ENCODE peak calls at places on chromosomes 6 and 20, in seven cellular contexts. H, W, Y, S, D, K and B are unnamed samples.
A peak's percentile ranks its signal among the peaks of the same experiment; 100 is the strongest.

GRCh38 chr6:48423640-48424365 is 312.8 kb upstream of the PTCHD4 start:
- DNase-seq in H (peak; percentile 17), S (no peak), K (no peak), W (no peak), D (no peak), Y (peak; percentile 65), B (no peak)

GRCh38 chr6:34301408-34301807 is 52.6 kb upstream of the SMIM29 start:
- DNase-seq in S (no peak), W (no peak), D (no peak), K (no peak), Y (peak; percentile 94), H (peak; percentile 77), B (no peak)

GRCh38 chr6:128518531-128519131 is 1.8 kb downstream of the PTPRK start:
- DNase-seq in K (no peak), H (no peak), D (no peak), S (no peak), W (no peak), Y (no peak), B (no peak)

GRCh38 chr6:43016935-43017334 is 2.9 kb downstream of the KLHDC3 start:
- DNase-seq in W (no peak), H (no peak), S (no peak), K (no peak), D (no peak), Y (no peak), B (no peak)

GRCh38 chr20:63628246-63628975 is 1.5 kb upstream of the GMEB2 start:
- DNase-seq in W (no peak), S (no peak), D (no peak), K (peak; percentile 67), H (no peak), Y (peak; percentile 62), B (no peak)

GRCh38 chr20:5065489-5066383 is 54.0 kb downstream of the PCNA start:
- DNase-seq in W (no peak), H (peak; percentile 94), S (no peak), Y (peak; percentile 97), D (peak; percentile 32), K (peak; percentile 99), B (no peak)

GRCh38 chr6:148608211-148608951 is 138.4 kb upstream of the UST start:
- DNase-seq in Y (peak; percentile 19), W (no peak), K (peak; percentile 24), S (no peak), H (peak; percentile 42), D (peak; percentile 45), B (no peak)

GRCh38 chr6:16841241-16841640 is 80.0 kb upstream of the ATXN1 start:
- DNase-seq in S (no peak), D (peak; percentile 17), W (no peak), H (no peak), K (peak; percentile 90), Y (peak; percentile 7), B (no peak)

GRCh38 chr20:32762754-32763201 is 593 bp downstream of the DNMT3B start:
- DNase-seq in Y (no peak), S (no peak), K (peak; percentile 4), D (peak; percentile 49), W (no peak), H (peak; percentile 27), B (no peak)

GRCh38 chr6:170006524-170007467 is 255.4 kb downstream of the ERMARD start:
- DNase-seq in K (peak; percentile 88), D (peak; percentile 95), Y (no peak), H (no peak), W (peak; percentile 96), S (peak; percentile 86), B (peak; percentile 64)

GRCh38 chr6:118317581-118318563 is 230.2 kb upstream of the PLN start:
- DNase-seq in K (no peak), S (no peak), Y (peak; percentile 66), D (no peak), H (peak; percentile 75), W (no peak), B (no peak)

GRCh38 chr6:122068291-122068769 is 331.1 kb upstream of the HSF2 start:
- DNase-seq in H (peak; percentile 6), W (no peak), K (no peak), D (no peak), S (no peak), Y (no peak), B (no peak)

GRCh38 chr6:63452117-63452516 is 120.2 kb upstream of the LOC128125822 start:
- DNase-seq in K (peak; percentile 79), W (no peak), H (peak; percentile 52), Y (no peak), D (no peak), S (no peak), B (no peak)

GRCh38 chr6:24495516-24495847 is 713 bp downstream of the ALDH5A1 start:
- DNase-seq in H (peak; percentile 41), S (no peak), K (peak; percentile 42), Y (peak; percentile 14), W (peak; percentile 75), D (peak; percentile 76), B (no peak)

GRCh38 chr20:60877071-60877470 is 375.0 kb upstream of the CDH4 start:
- DNase-seq in K (no peak), W (no peak), H (no peak), Y (no peak), S (no peak), D (peak; percentile 25), B (no peak)

GRCh38 chr6:15504040-15504491 is 158.8 kb downstream of the DTNBP1 start:
- DNase-seq in H (no peak), S (no peak), Y (no peak), K (peak; percentile 87), D (no peak), W (no peak), B (no peak)

GRCh38 chr6:150150458-150150820 is 7.6 kb downstream of the PPP1R14C start:
- DNase-seq in W (no peak), H (no peak), Y (no peak), D (no peak), S (no peak), K (no peak), B (no peak)

GRCh38 chr6:106363401-106364138 is 3.1 kb downstream of the CRYBG1 start:
- DNase-seq in W (no peak), D (no peak), Y (no peak), K (no peak), S (no peak), H (no peak), B (no peak)

GRCh38 chr20:58086763-58087566 is 141.5 kb downstream of the ANKRD60 start:
- DNase-seq in Y (peak; percentile 27), D (peak; percentile 58), K (peak; percentile 75), W (peak; percentile 67), S (peak; percentile 67), H (no peak), B (peak; percentile 55)

GRCh38 chr6:38638941-38639497 is 710 bp downstream of the BTBD9 start:
- DNase-seq in H (peak; percentile 73), D (no peak), K (peak; percentile 64), S (no peak), Y (peak; percentile 58), W (no peak), B (no peak)

GRCh38 chr20:2244993-2245392 is 50.8 kb upstream of the TGM3 start:
- DNase-seq in W (peak; percentile 37), D (no peak), K (no peak), Y (no peak), H (no peak), S (no peak), B (no peak)
- H3K4ac ChIP-seq in W (no peak overlapping the region), D (no peak overlapping the region), K (no peak overlapping the region), Y (no peak overlapping the region), H (no peak overlapping the region), S (no peak overlapping the region), B (no peak overlapping the region)

DNA sequence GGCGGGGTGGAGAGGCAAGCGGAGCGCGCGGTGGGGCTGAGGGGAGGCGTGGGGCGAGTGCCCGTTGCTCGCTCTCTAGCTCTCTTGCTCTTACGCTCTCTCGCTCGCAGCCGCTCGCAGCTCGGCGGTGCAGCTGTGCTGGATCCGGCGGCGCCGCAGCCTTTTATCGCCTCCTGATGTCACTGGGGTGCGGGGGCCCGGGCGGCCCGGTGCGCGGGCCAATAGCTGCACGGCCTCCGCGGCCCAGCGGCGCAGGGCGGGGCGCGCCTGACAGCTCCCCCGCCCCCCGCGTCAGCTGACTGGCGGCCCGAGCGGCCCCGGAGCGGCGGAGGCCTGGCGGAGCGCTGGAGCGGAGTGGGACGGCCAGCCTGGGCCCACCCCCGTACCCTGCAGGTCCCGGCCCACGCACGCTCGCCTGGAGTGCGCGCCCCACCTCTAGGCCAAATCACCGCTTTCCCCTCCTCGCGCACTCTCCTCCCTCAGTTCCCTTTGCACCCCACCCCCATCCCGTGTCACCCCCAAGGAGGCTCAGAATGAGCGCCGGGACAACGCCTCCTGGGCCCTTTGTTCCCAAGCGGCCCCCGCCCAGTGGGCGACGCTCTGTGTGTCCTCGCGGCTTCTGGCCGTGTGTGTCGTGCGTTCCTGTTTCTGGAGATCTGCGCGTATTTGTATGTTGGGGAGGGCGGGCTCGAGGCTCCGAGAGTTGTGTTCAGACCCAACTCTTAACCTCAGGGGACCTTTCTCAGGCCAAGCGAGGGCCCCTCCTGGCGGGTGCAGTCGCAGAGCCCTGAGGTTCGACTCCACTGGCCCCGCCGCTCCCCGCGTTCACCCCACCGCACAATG is at the start of gene MAFB:
- DNase-seq in W (peak; percentile 90), D (peak; percentile 88), H (peak; percentile 93), K (peak; percentile 67), Y (peak; percentile 71), S (peak; percentile 90), B (peak; percentile 91)
- H3K4ac ChIP-seq in W (no peak within 1 kb of the TSS), D (peak within 1 kb of the TSS; percentile 49), H (peak within 1 kb of the TSS; percentile 54), K (peak within 1 kb of the TSS; percentile 51), Y (peak within 1 kb of the TSS; percentile 48), S (no peak within 1 kb of the TSS), B (no peak within 1 kb of the TSS)

GRCh38 chr20:19549896-19550295 is 208.2 kb upstream of the RIN2 start:
- DNase-seq in S (no peak), D (no peak), W (no peak), K (no peak), H (no peak), Y (no peak), B (no peak)

GRCh38 chr20:19543114-19543513 is 214.9 kb upstream of the RIN2 start:
- DNase-seq in S (no peak), K (no peak), H (no peak), W (no peak), D (no peak), Y (no peak), B (no peak)

GRCh38 chr20:19540401-19540800 is 217.7 kb upstream of the RIN2 start:
- DNase-seq in S (no peak), H (no peak), Y (no peak), K (no peak), D (no peak), W (no peak), B (no peak)

GRCh38 chr20:19546648-19547047 is 211.4 kb upstream of the RIN2 start:
- DNase-seq in Y (no peak), S (no peak), W (no peak), K (no peak), D (no peak), H (no peak), B (no peak)

GRCh38 chr20:19544684-19545083 is 213.4 kb upstream of the RIN2 start:
- DNase-seq in W (no peak), K (no peak), H (no peak), Y (no peak), D (no peak), S (no peak), B (no peak)
- H3K4ac ChIP-seq in W (no peak overlapping the region), K (no peak overlapping the region), H (no peak overlapping the region), Y (no peak overlapping the region), D (no peak overlapping the region), S (no peak overlapping the region), B (no peak overlapping the region)

DNA sequence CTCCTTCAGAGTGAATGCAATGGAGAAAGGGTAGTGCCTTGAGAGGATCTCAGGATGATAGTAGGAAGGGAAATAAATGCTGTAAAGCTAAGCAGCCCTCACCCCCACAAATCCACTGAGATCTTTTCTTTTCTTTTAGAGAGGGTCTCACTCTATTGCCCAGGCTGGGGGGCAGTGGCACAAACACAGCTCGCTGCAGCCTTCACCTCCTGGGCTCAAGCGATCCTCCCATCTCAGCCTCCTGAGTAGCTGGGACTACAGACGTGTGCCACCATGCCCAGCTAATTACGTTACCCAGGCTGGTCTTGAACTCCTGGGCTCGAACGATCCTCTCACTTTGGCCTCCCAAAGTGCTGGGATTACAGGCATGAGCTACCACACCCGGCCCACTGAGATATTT is 16.0 kb upstream of the AVP start:
- DNase-seq in D (no peak), W (no peak), Y (no peak), H (no peak), K (no peak), S (no peak), B (no peak)
- H3K4ac ChIP-seq in D (no peak overlapping the region), W (no peak overlapping the region), Y (no peak overlapping the region), H (no peak overlapping the region), K (no peak overlapping the region), S (no peak overlapping the region), B (no peak overlapping the region)